ENCODE peak calls at places on chromosomes 1 and 21, in five cellular contexts. Y, S, U, O and C are unnamed samples. For H3K4me1, the result is how much of the 10 kb centered on the place peaks cover.

GRCh38 chr1:224623743-224624333 is 7.7 kb downstream of the CNIH3 start:
- DNase-seq in Y (peak), U (no peak), O (peak), S (no peak), C (peak)

GRCh38 chr1:153598309-153599172 is 14.4 kb downstream of the S100A16 start:
- DNase-seq in Y (peak), U (no peak), S (no peak), O (peak), C (no peak)

GRCh38 chr21:21003701-21004100 is 5.5 kb downstream of the NCAM2 start:
- DNase-seq in S (peak), U (no peak), Y (peak), O (no peak), C (no peak)

GRCh38 chr1:116375165-116375883 is 2.3 kb downstream of the ATP1A1 start:
- DNase-seq in S (no peak), U (no peak), Y (no peak), O (no peak), C (no peak)

GRCh38 chr1:54464477-54465146 is 58.4 kb upstream of the SSBP3 start:
- DNase-seq in U (no peak), S (no peak), O (no peak), Y (no peak), C (no peak)

GRCh38 chr1:45205000-45205909 is 1.1 kb downstream of the ZSWIM5 start:
- DNase-seq in S (peak), Y (no peak), O (peak), U (peak), C (peak)

GRCh38 chr1:162229534-162229933 is 147.1 kb downstream of the SPATA46 start:
- DNase-seq in O (no peak), Y (no peak), U (no peak), S (no peak), C (no peak)

GRCh38 chr1:177505905-177506590 is 335.3 kb downstream of the BRINP2 start:
- DNase-seq in S (no peak), O (no peak), Y (no peak), U (no peak), C (no peak)

GRCh38 chr1:77900687-77901293 is 12.4 kb downstream of the NEXN start:
- DNase-seq in Y (peak), S (peak), U (no peak), O (peak), C (no peak)

GRCh38 chr1:31036749-31037500 is 28.6 kb downstream of the PUM1 start:
- DNase-seq in O (no peak), U (no peak), S (no peak), Y (no peak), C (no peak)

GRCh38 chr1:14913475-14914155 is 239.9 kb upstream of the TMEM51 start:
- DNase-seq in U (no peak), S (no peak), Y (no peak), O (no peak), C (no peak)

DNA sequence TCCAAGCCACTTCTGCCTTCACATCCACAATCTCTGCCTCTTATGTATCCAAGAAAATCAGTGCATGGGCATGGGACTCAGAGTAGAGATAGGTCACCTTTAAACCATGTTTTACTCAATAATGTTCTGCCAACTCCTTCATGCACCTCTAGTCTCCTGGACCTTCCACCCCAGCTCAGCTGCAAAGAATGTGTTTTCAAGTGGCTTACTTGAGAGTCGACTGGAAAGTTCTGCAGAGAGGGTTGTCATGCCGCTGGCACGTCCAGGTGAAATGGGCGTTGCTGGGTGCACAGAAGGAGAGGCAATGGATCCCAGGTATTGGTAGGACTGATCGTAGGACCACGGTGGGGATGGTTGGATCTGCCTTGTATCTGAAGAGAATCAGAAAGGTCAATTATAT is 130.3 kb downstream of the CLIC6 start:
- DNase-seq in U (no peak), Y (no peak), S (no peak), O (no peak), C (no peak)
- H3K4me1 ChIP-seq in U (under half), Y (under half), S (under half), O (under half), C (under half)

GRCh38 chr1:1345384-1345783 is 3.8 kb downstream of the DVL1 start:
- DNase-seq in Y (no peak), O (no peak), U (no peak), S (no peak), C (no peak)
- H3K27ac ChIP-seq in Y (no peak), O (no peak), U (no peak), S (no peak), C (no peak)

GRCh38 chr1:9376886-9377333 is 84.2 kb downstream of the SPSB1 start:
- DNase-seq in U (no peak), S (no peak), O (peak), Y (no peak), C (no peak)
- H3K4me1 ChIP-seq in U (under half), S (under half), O (under half), Y (under half), C (under half)

DNA sequence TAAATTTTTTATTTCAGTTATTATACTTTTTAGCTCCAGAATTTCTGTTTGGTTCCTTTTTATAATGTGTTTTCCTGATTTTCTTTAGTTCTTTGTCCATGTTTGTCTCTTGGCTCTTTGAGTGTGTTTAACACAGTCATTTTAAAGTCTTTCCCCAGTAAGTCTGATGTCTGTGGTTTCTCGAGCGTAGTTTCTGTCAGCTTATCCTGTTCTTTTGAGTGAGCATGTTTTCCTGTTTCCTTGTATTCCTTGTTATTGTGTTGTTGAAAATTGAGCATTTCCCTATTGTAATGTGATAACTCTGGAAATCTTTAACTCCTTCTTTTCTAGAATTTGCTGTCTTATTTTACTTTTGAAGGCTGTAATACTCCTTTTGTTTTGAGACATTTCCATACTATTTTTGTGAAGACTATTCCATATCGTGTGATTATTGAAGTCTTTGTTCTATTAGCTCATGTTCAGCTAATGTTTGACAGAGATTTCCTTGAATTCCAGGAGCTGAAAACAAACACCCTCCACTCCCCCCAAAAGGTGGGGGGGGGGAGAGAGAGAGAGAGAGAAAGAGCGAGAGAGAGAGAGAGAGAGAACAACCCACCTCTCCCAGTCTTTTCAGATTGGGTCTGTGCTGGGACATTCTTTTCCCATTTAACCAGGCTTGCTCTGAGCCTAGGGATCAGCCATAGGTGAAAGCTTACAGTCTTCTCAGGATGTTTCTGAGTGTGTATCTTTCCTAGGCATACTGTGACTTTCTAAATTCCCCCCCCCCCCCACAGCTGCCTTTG is 38.3 kb downstream of the SDCCAG8 start:
- DNase-seq in Y (no peak), O (no peak), S (peak), U (no peak), C (no peak)
- H3K27ac ChIP-seq in Y (no peak), O (no peak), S (no peak), U (no peak), C (no peak)

GRCh38 chr21:45130324-45130774 is 56.0 kb downstream of the ADARB1 start:
- DNase-seq in Y (no peak), S (no peak), O (no peak), U (no peak), C (no peak)
- H3K4me1 ChIP-seq in Y (under half), S (under half), O (under half), U (half or more), C (under half)

GRCh38 chr1:174721246-174721645 is 273.5 kb downstream of the GPR52 start:
- DNase-seq in Y (no peak), U (no peak), S (no peak), O (no peak), C (no peak)

GRCh38 chr1:174723815-174724214 is 275.9 kb upstream of the CACYBP start:
- DNase-seq in S (no peak), Y (no peak), O (no peak), U (no peak), C (no peak)

GRCh38 chr1:174726880-174727585 is 272.7 kb upstream of the CACYBP start:
- DNase-seq in S (no peak), Y (no peak), O (no peak), U (no peak), C (no peak)

GRCh38 chr1:174720618-174721017 is 272.9 kb downstream of the GPR52 start:
- DNase-seq in S (no peak), O (no peak), Y (no peak), U (no peak), C (no peak)

GRCh38 chr1:174726167-174726879 is 273.4 kb upstream of the CACYBP start:
- DNase-seq in S (peak), O (no peak), U (no peak), Y (no peak), C (no peak)
- H3K27ac ChIP-seq in S (no peak), O (no peak), U (no peak), Y (no peak), C (no peak)

DNA sequence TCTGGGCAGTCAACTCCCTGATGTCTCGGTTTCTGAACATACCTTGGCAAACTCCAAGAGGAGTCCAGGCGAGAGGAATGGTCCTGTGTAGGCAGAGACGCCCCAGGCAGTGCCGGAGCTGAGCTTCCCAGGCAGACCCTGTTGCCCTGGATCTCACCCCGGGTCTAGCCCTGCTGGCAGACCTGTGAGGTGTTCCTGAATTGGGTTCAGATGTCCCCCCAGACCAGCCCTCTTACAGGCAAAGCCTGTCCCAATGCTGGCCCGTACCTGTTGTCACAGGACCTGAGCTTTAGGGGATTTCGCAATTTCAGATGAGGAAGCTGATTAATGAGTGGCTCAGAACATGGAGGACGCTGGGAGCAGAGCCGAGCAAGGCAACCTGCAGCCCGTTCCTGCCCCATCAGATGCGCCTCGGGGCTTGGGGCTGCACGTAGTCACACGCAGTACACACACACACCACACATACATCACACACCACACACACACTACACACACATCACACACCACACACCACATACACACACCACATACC is 38.5 kb upstream of the PDE9A start:
- DNase-seq in U (no peak), Y (peak), O (peak), S (peak), C (peak)
- H3K4me1 ChIP-seq in U (under half), Y (under half), O (under half), S (under half), C (under half)